ENCODE peak calls at places on chromosome 10, in seven cellular contexts. L is transverse colon, A is NB4, E is A549, G is ovary, V is heart left ventricle, Z is right lobe of liver. H is an unnamed sample.

GRCh38 chr10:47035447-47036337 is 124.5 kb downstream of the PTPN20 start:
- DNase-seq in L (no peak), E (no peak), Z (peak), A (no peak), G (no peak), V (no peak), H (no peak)

GRCh38 chr10:86851329-86852207 is 95.1 kb downstream of the BMPR1A start:
- DNase-seq in Z (no peak), E (no peak), G (no peak), L (no peak), A (no peak), V (peak), H (no peak)

GRCh38 chr10:116329153-116329552 is 4.9 kb downstream of the CCDC172 start:
- DNase-seq in L (no peak), E (no peak), Z (no peak), A (no peak), V (no peak), G (no peak), H (no peak)

GRCh38 chr10:75211007-75211735 is 575 bp downstream of the VDAC2 start:
- DNase-seq in A (peak), G (no peak), L (peak), Z (no peak), V (no peak), E (no peak), H (no peak)

GRCh38 chr10:120279196-120279595 is 177.8 kb upstream of the PLPP4 start:
- DNase-seq in A (peak), L (no peak), G (no peak), Z (no peak), E (no peak), V (no peak), H (no peak)

GRCh38 chr10:30645340-30645827 is 15.8 kb upstream of the LYZL2 start:
- DNase-seq in L (no peak), A (no peak), G (no peak), E (no peak), Z (peak), V (peak), H (no peak)

GRCh38 chr10:21724695-21725371 is 190.8 kb downstream of the MLLT10 start:
- DNase-seq in G (peak), L (peak), V (peak), E (peak), A (peak), Z (peak), H (peak)

GRCh38 chr10:44976352-44977198 is 2.0 kb downstream of the DEPP1 start:
- DNase-seq in Z (peak), V (no peak), G (no peak), A (no peak), L (no peak), E (no peak), H (no peak)

GRCh38 chr10:132630666-132631347 is 93.2 kb downstream of the INPP5A start:
- DNase-seq in E (no peak), Z (peak), V (peak), A (no peak), L (peak), G (peak), H (no peak)

GRCh38 chr10:133205146-133205545 is 24.9 kb upstream of the UTF1 start:
- DNase-seq in L (no peak), Z (no peak), E (no peak), A (no peak), G (no peak), V (no peak), H (no peak)

GRCh38 chr10:1476106-1476803 is 261.1 kb downstream of the ADARB2 start:
- DNase-seq in G (no peak), E (no peak), V (no peak), Z (no peak), L (no peak), A (no peak), H (no peak)

GRCh38 chr10:84138478-84139125 is 707 bp upstream of the GHITM start:
- DNase-seq in A (no peak), E (peak), L (peak), G (peak), V (peak), Z (peak), H (peak)

GRCh38 chr10:112524637-112525036 is 77.6 kb downstream of the VTI1A start:
- DNase-seq in V (no peak), G (no peak), A (no peak), E (no peak), L (no peak), Z (no peak), H (no peak)

GRCh38 chr10:50796693-50797092 is 57.0 kb downstream of the ASAH2B start:
- DNase-seq in Z (no peak), V (no peak), L (no peak), A (no peak), G (no peak), E (no peak), H (no peak)

GRCh38 chr10:66378117-66378876 is 547.5 kb upstream of the LRRTM3 start:
- DNase-seq in V (no peak), G (no peak), E (no peak), L (no peak), A (peak), Z (no peak), H (no peak)

GRCh38 chr10:97882142-97883091 is 32.8 kb downstream of the GOLGA7B start:
- DNase-seq in E (peak), A (peak), L (no peak), G (no peak), Z (peak), V (no peak), H (no peak)

GRCh38 chr10:34127676-34128075 is 687.4 kb downstream of the PARD3 start:
- DNase-seq in L (no peak), G (no peak), V (no peak), E (no peak), Z (no peak), A (no peak), H (no peak)

GRCh38 chr10:63206576-63206975 is 73.4 kb downstream of the NRBF2 start:
- DNase-seq in E (no peak), G (no peak), L (no peak), V (no peak), Z (no peak), A (no peak), H (no peak)

GRCh38 chr10:118871244-118871865 is 116.6 kb upstream of the CACUL1 start:
- DNase-seq in Z (no peak), A (no peak), G (no peak), V (no peak), E (no peak), L (no peak), H (no peak)

GRCh38 chr10:29309465-29309864 is 20.6 kb downstream of the LYZL1 start:
- DNase-seq in V (no peak), A (no peak), Z (no peak), L (no peak), E (no peak), G (no peak), H (no peak)

GRCh38 chr10:126252884-126253612 is 135.2 kb downstream of the ADAM12 start:
- DNase-seq in Z (no peak), L (no peak), E (peak), A (no peak), V (peak), G (no peak), H (no peak)

GRCh38 chr10:17166699-17167098 is 34.8 kb downstream of the TRDMT1 start:
- DNase-seq in Z (no peak), V (no peak), L (no peak), E (no peak), A (no peak), G (no peak), H (no peak)

GRCh38 chr10:87593702-87594101 is 66.0 kb upstream of the PAPSS2 start:
- DNase-seq in G (no peak), A (no peak), L (no peak), V (no peak), Z (no peak), E (no peak), H (no peak)

GRCh38 chr10:91944880-91945630 is 21.5 kb downstream of the BTAF1 start:
- DNase-seq in A (no peak), Z (no peak), E (no peak), G (no peak), L (no peak), V (no peak), H (no peak)

GRCh38 chr10:110151871-110152270 is 55.5 kb upstream of the MXI1 start:
- DNase-seq in V (no peak), A (no peak), G (no peak), Z (no peak), L (no peak), E (no peak), H (no peak)

GRCh38 chr10:49657606-49658005 is 21.8 kb upstream of the C10orf53 start:
- DNase-seq in Z (no peak), V (no peak), G (no peak), A (no peak), L (no peak), E (no peak), H (no peak)

GRCh38 chr10:73263948-73264347 is 11.5 kb upstream of the MRPS16 start:
- DNase-seq in A (peak), G (no peak), V (no peak), Z (no peak), E (peak), L (no peak), H (no peak)

GRCh38 chr10:77575271-77576006 is 62.2 kb downstream of the KCNMA1 start:
- DNase-seq in L (no peak), Z (no peak), E (no peak), G (no peak), A (no peak), V (no peak), H (no peak)

GRCh38 chr10:77576633-77577032 is 61.0 kb downstream of the KCNMA1 start:
- DNase-seq in E (no peak), V (no peak), Z (no peak), A (no peak), G (no peak), L (no peak), H (no peak)

GRCh38 chr10:77571490-77571889 is 66.1 kb downstream of the KCNMA1 start:
- DNase-seq in E (no peak), V (no peak), A (no peak), G (no peak), Z (peak), L (peak), H (no peak)

GRCh38 chr10:77576007-77576367 is 61.6 kb downstream of the KCNMA1 start:
- DNase-seq in V (no peak), E (no peak), G (no peak), A (no peak), L (no peak), Z (no peak), H (no peak)

GRCh38 chr10:77574436-77574835 is 63.2 kb downstream of the KCNMA1 start:
- DNase-seq in Z (no peak), G (no peak), E (no peak), L (no peak), V (no peak), A (peak), H (no peak)
- H3K4me3 ChIP-seq in Z (no peak), G (no peak), E (no peak), L (no peak), V (no peak), A (no peak), H (no peak)

DNA sequence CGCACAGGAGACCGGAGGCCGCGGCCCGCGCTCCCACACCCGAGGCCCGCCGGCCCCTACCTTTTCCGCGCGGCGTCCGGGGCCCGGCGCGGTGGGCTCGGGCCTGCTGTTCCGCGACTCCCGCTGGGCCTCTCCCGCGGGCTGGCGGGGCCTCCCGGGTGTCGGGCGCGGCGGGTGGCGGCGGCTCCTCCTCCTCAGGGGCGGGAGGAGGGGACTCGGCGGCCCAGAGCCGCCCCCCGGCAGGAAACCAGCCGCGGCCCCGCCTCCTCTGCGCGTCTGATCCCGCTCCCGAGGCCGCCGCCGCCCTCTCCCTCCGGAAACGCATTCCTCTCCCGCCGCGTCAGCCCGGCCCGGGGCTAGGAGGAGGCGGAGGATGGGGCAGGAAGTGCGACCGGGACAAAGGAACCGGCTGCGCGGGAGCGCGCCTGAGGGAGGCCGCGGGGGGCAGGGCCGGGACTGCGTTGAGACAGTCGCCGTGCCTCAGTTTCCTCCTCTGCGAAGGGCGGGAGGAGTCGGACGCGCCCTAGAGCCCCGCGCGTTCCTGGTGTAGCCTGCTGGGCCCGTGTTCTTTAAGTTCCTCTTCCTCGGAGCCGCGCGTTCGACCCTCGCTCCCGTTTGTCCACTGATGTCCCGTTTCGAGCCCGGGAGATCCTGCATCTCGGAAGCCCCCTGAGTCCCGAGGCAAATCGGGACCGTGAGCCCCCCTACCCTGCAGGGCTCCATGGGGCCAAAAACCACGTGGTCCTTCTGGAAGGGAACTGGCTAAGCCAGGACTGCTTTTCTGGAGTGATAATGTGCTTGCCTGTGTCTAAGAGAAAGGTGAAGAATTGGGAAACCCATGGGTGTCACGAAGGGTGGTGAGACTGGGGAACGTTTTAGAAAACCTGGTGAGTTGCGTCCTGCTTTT is at the start of gene ITGB1:
- DNase-seq in Z (peak), A (peak), L (peak), V (peak), E (peak), G (peak), H (peak)
- TF ChIP-seq POLR2A in Z (peak), A (peak), L (peak), V (peak), E (peak), G (peak), H (no peak)

GRCh38 chr10:71912431-71912830 is 51.8 kb upstream of the CHST3 start:
- DNase-seq in V (no peak), G (no peak), Z (no peak), A (no peak), E (no peak), L (no peak), H (no peak)

GRCh38 chr10:71918992-71919391 is 45.2 kb upstream of the CHST3 start:
- DNase-seq in V (no peak), Z (no peak), G (no peak), A (no peak), L (no peak), E (no peak), H (no peak)

GRCh38 chr10:71920540-71921318 is 43.5 kb upstream of the CHST3 start:
- DNase-seq in G (no peak), A (no peak), E (no peak), Z (no peak), L (peak), V (no peak), H (peak)

GRCh38 chr10:71921319-71922027 is 42.7 kb upstream of the CHST3 start:
- DNase-seq in Z (no peak), L (peak), V (peak), A (no peak), G (peak), E (no peak), H (peak)

GRCh38 chr10:71916827-71917226 is 47.4 kb upstream of the CHST3 start:
- DNase-seq in Z (no peak), A (no peak), V (no peak), L (no peak), E (no peak), G (no peak), H (no peak)
- H3K4me3 ChIP-seq in Z (no peak), A (no peak), V (no peak), L (no peak), E (no peak), G (no peak), H (no peak)

GRCh38 chr10:3803884-3804741 is 19.1 kb upstream of the KLF6 start:
- DNase-seq in L (no peak), E (no peak), A (peak), Z (no peak), G (no peak), V (no peak), H (no peak)

GRCh38 chr10:3805791-3806381 is 20.9 kb upstream of the KLF6 start:
- DNase-seq in V (peak), Z (no peak), A (peak), L (peak), G (no peak), E (no peak), H (peak)

GRCh38 chr10:3803295-3803883 is 18.4 kb upstream of the KLF6 start:
- DNase-seq in L (no peak), A (peak), G (no peak), V (no peak), Z (no peak), E (no peak), H (no peak)

GRCh38 chr10:3806603-3807002 is 21.6 kb upstream of the KLF6 start:
- DNase-seq in A (no peak), L (peak), Z (no peak), G (no peak), V (no peak), E (no peak), H (no peak)

GRCh38 chr10:3805227-3805790 is 20.3 kb upstream of the KLF6 start:
- DNase-seq in A (peak), V (no peak), L (no peak), Z (no peak), G (no peak), E (no peak), H (peak)
- TF ChIP-seq POLR2A in A (no peak), V (no peak), L (no peak), Z (peak), G (no peak), E (no peak), H (no peak)

DNA sequence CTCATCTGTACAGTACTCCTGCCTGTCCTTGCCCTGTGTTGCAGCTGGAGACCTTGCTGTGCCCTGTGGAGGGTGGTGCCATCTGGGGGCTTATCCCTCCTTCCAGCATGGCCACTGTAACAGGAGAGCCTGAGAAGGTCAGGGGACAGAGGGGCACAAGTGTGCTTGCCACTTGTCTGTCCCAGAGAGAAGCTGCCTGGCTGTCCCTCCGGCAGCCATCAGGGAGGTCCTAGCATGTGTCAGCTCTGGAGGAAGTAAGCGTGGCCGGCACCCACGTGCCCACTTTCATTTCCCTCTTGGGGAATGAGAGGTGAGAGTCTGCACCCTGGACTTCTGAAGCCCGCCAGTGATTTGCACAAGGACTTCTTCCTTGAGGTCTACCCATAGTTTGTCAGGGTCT is 97.0 kb upstream of the PPIF start:
- DNase-seq in E (no peak), L (peak), A (peak), V (no peak), Z (peak), G (no peak), H (no peak)
- H3K4me3 ChIP-seq in E (no peak), L (no peak), A (no peak), V (no peak), Z (no peak), G (no peak), H (no peak)

DNA sequence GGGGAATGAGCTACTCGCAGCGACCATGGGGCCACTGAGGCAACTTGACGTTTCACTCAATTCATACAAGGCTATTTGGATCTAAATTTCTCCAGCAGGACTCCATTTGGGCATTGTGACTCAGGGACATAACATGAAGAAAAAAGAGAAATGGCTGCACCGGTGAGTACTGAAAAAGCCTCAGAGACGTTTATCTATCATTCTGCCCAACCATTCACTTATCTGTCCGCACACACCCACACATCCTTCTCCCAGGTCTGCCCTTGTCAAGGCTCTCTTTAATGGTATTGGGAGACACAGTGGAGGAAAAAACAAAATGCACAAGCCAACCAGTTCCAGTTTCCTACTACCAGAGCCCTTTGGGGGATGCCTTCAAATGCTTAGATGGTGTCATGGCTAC is 35.5 kb upstream of the TM9SF3 start:
- DNase-seq in Z (no peak), G (no peak), A (no peak), L (no peak), E (no peak), V (no peak), H (no peak)
- TF ChIP-seq POLR2A in Z (no peak), G (no peak), A (no peak), L (no peak), E (no peak), V (no peak), H (no peak)

GRCh38 chr10:102368072-102368471 is 27.4 kb upstream of the NFKB2 start:
- DNase-seq in G (no peak), V (no peak), Z (no peak), A (no peak), L (no peak), E (no peak), H (no peak)
- H3K4me3 ChIP-seq in G (no peak), V (no peak), Z (no peak), A (no peak), L (no peak), E (no peak), H (no peak)

DNA sequence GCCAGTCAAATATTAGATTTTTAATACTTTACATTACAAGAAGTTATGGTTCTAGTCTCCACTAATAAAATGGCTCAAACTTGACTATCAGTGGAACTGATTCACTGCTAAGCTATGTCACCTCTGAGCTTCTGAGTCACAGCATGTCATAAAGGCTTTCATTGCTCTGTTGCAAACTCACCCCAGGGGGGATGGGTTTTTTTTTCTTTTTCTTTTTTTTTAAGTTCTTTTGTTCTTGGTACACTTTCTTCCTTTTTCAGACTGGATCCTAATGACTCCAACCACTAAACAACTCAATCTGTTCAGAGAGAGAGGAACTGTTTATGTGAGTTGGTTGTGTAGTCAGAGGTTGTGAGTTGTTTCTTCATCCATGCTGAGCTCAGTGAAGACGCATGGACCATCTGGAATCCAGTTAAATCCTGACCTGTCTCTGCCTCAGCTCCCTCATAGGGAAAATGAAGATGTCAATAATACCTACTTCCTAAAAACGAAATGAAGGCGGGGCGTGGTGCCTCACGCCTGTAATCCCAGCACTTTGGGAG is 11.0 kb downstream of the MYOF start:
- DNase-seq in Z (no peak), G (no peak), A (peak), V (no peak), L (no peak), E (peak), H (peak)
- TF ChIP-seq POLR2A in Z (no peak), G (no peak), A (no peak), V (no peak), L (no peak), E (no peak), H (no peak)

DNA sequence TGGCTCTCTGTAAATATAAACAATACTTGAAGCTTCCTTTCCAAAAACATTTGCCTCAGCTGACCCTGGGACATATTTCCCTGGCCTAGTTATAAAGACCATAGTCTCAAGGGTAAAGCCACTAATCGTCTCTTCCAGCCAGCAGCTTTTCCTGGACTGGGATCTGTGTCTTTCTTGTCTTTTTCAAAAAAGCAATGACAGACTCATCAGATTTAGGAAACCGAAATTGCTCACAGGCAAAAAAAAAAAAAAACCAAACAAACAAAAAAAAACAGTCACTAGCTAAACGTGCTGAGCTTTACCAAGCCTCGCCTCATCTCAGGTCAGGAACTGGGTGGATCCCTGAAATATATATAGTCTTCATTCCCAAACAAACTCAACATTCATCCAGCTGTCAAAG is 23.5 kb downstream of the STN1 start:
- DNase-seq in V (peak), E (no peak), L (no peak), Z (no peak), G (no peak), A (no peak), H (no peak)
- H3K4me3 ChIP-seq in V (no peak), E (no peak), L (no peak), Z (no peak), G (no peak), A (no peak), H (no peak)

GRCh38 chr10:37976091-37976879 is at the start of gene ZNF25:
- DNase-seq in G (peak), V (peak), Z (peak), L (peak), A (peak), E (peak), H (peak)
- TF ChIP-seq POLR2A in G (peak), V (peak), Z (peak), L (peak), A (peak), E (peak), H (no peak)

H was measured in lower leg skin.